ENCODE peak calls at places on chromosome 3, in five cellular contexts. D, U, G, V and Q are unnamed samples.
A peak's percentile ranks its signal among the peaks of the same experiment; 100 is the strongest.

GRCh38 chr3:123733805-123734526 is 149.1 kb upstream of the HACD2 start:
- DNase-seq in D (no peak), U (no peak), G (peak; percentile 92), V (no peak), Q (peak; percentile 73)

GRCh38 chr3:108589998-108590323 is 439 bp downstream of the DZIP3 start:
- DNase-seq in D (no peak), U (no peak), G (no peak), V (no peak), Q (no peak)

GRCh38 chr3:42501681-42502428 is 588 bp upstream of the VIPR1 start:
- DNase-seq in D (peak; percentile 76), U (peak; percentile 73), G (peak; percentile 58), V (peak; percentile 70), Q (no peak)

GRCh38 chr3:73499787-73500186 is 125.0 kb downstream of the PDZRN3 start:
- DNase-seq in D (no peak), U (no peak), G (no peak), V (peak; percentile 22), Q (no peak)

GRCh38 chr3:192825657-192826200 is 91.9 kb downstream of the MB21D2 start:
- DNase-seq in D (no peak), U (peak; percentile 4), G (peak; percentile 58), V (no peak), Q (peak; percentile 55)

GRCh38 chr3:124992041-124992440 is 57.5 kb upstream of the MUC13 start:
- DNase-seq in D (no peak), U (no peak), G (no peak), V (no peak), Q (no peak)

GRCh38 chr3:127351775-127352350 is 64.0 kb upstream of the PRR20G start:
- DNase-seq in D (no peak), U (no peak), G (no peak), V (no peak), Q (no peak)

GRCh38 chr3:192042116-192042515 is 581.2 kb downstream of the PYDC2 start:
- DNase-seq in D (no peak), U (peak; percentile 60), G (no peak), V (peak; percentile 48), Q (no peak)

GRCh38 chr3:191502583-191502982 is 41.6 kb downstream of the PYDC2 start:
- DNase-seq in D (no peak), U (no peak), G (no peak), V (no peak), Q (no peak)

GRCh38 chr3:109899930-109900329 is 562.6 kb upstream of the DPPA4 start:
- DNase-seq in D (no peak), U (no peak), G (no peak), V (no peak), Q (no peak)

GRCh38 chr3:60743631-60744164 is 507.6 kb downstream of the FHIT start:
- DNase-seq in D (no peak), U (no peak), G (no peak), V (no peak), Q (peak; percentile 40)

GRCh38 chr3:54955496-54955895 is 27.6 kb upstream of the LRTM1 start:
- DNase-seq in D (no peak), U (no peak), G (no peak), V (no peak), Q (no peak)

GRCh38 chr3:66398228-66399025 is 102.4 kb downstream of the LRIG1 start:
- DNase-seq in D (no peak), U (no peak), G (peak; percentile 79), V (no peak), Q (no peak)

GRCh38 chr3:122358633-122359032 is 24.4 kb downstream of the MIX23 start:
- DNase-seq in D (no peak), U (no peak), G (no peak), V (no peak), Q (no peak)

GRCh38 chr3:144235489-144235888 is 263.9 kb downstream of the DIPK2A start:
- DNase-seq in D (no peak), U (no peak), G (no peak), V (no peak), Q (no peak)

GRCh38 chr3:127694467-127695215 is 21.9 kb downstream of the ABTB1 start:
- DNase-seq in D (peak; percentile 81), U (peak; percentile 32), G (peak; percentile 37), V (no peak), Q (no peak)